ENCODE peak calls at places on chromosomes 11 and 22, in ten cellular contexts. M is esophagus squamous epithelium, H is GM12865, S is psoas muscle, L is adrenal gland, D is GM06990, B is K562, K is fibroblast of lung, G is heart left ventricle, V is A549. N is an unnamed sample.

GRCh38 chr11:66880484-66881211 is 23.8 kb downstream of the LRFN4 start:
- DNase-seq in H (no peak), G (no peak), M (no peak), L (peak), V (no peak), S (no peak), D (no peak), B (no peak), K (no peak), N (no peak)

GRCh38 chr11:93728792-93729128 is 12.5 kb downstream of the TAF1D start:
- DNase-seq in D (no peak), K (no peak), S (no peak), V (no peak), M (no peak), L (no peak), H (peak), B (no peak), G (no peak), N (no peak)

GRCh38 chr11:102436546-102436945 is 16.0 kb downstream of the TMEM123 start:
- DNase-seq in S (no peak), V (no peak), L (no peak), D (no peak), G (no peak), B (no peak), M (no peak), K (peak), H (no peak), N (peak)

GRCh38 chr22:22728382-22728781 is 84.0 kb downstream of the GGTLC2 start:
- DNase-seq in G (no peak), V (no peak), B (no peak), D (no peak), M (no peak), L (no peak), H (no peak), K (no peak), S (no peak), N (no peak)

GRCh38 chr22:37749831-37750595 is 53.2 kb downstream of the TRIOBP start:
- DNase-seq in G (peak), M (no peak), V (no peak), D (no peak), L (peak), B (no peak), S (no peak), K (peak), H (no peak), N (peak)

GRCh38 chr11:73792584-73792983 is 4.9 kb downstream of the MRPL48 start:
- DNase-seq in K (no peak), M (no peak), D (no peak), S (no peak), H (no peak), B (no peak), L (no peak), G (no peak), V (no peak), N (no peak)

GRCh38 chr11:94309757-94310156 is 5.4 kb downstream of the IZUMO1R start:
- DNase-seq in G (no peak), H (no peak), L (no peak), M (no peak), S (no peak), B (no peak), D (no peak), V (no peak), K (no peak), N (no peak)

GRCh38 chr11:110160016-110160415 is 66.8 kb downstream of the ZC3H12C start:
- DNase-seq in V (no peak), M (no peak), G (no peak), L (no peak), H (no peak), S (no peak), B (no peak), K (peak), D (no peak), N (no peak)

GRCh38 chr11:821513-822371 is 3.0 kb downstream of the PNPLA2 start:
- DNase-seq in S (peak), L (peak), B (no peak), H (no peak), K (no peak), G (peak), V (no peak), D (no peak), M (no peak), N (no peak)

GRCh38 chr11:124717421-124717785 is 22.3 kb upstream of the NRGN start:
- DNase-seq in S (no peak), B (no peak), D (no peak), H (peak), K (no peak), V (no peak), M (no peak), G (no peak), L (no peak), N (no peak)

GRCh38 chr22:50525991-50526848 is 822 bp upstream of the SCO2 start:
- DNase-seq in H (peak), S (peak), D (peak), K (peak), B (peak), M (no peak), G (peak), L (peak), V (peak), N (peak)

GRCh38 chr22:39303358-39303757 is 16.1 kb downstream of the RPL3 start:
- DNase-seq in S (no peak), G (peak), V (no peak), H (no peak), B (no peak), K (no peak), M (no peak), L (no peak), D (no peak), N (no peak)

GRCh38 chr11:132072044-132072879 is 701.8 kb downstream of the NTM start:
- DNase-seq in V (no peak), H (no peak), M (no peak), S (no peak), G (no peak), D (no peak), L (no peak), K (peak), B (no peak), N (peak)

GRCh38 chr11:57390535-57390934 is at the start of gene PRG2:
- DNase-seq in H (no peak), S (no peak), V (no peak), M (no peak), B (no peak), G (no peak), L (no peak), K (no peak), D (no peak), N (no peak)

GRCh38 chr11:93128574-93128973 is 69.2 kb downstream of the SLC36A4 start:
- DNase-seq in K (no peak), L (no peak), M (no peak), H (no peak), G (no peak), B (no peak), D (no peak), V (no peak), S (no peak), N (no peak)

GRCh38 chr22:46012182-46012880 is 35.4 kb upstream of the WNT7B start:
- DNase-seq in L (no peak), S (peak), V (no peak), G (peak), D (no peak), H (no peak), B (no peak), K (no peak), M (no peak), N (no peak)

GRCh38 chr11:47538741-47539575 is 14.0 kb downstream of the CELF1 start:
- DNase-seq in M (no peak), K (peak), G (no peak), D (no peak), L (no peak), S (no peak), B (no peak), V (no peak), H (no peak), N (peak)

GRCh38 chr11:76203937-76204336 is 2.4 kb downstream of the WNT11 start:
- DNase-seq in H (no peak), K (no peak), D (no peak), G (no peak), B (no peak), S (no peak), L (no peak), M (no peak), V (no peak), N (no peak)
- TF ChIP-seq CTCF in H (no peak), K (no peak), D (no peak), G (no peak), B (no peak), S (no peak), L (no peak), M (no peak), V (no peak), N (no peak)

GRCh38 chr11:9001736-9002135 is 2.1 kb downstream of the NRIP3 start:
- DNase-seq in M (no peak), D (no peak), G (no peak), L (peak), S (no peak), B (no peak), H (no peak), K (peak), V (no peak), N (peak)
- H3K4me3 ChIP-seq in M (no peak), D (no peak), G (no peak), L (no peak), S (no peak), B (no peak), H (no peak), K (no peak), V (no peak), N (no peak)

GRCh38 chr22:25174888-25175411 is 24.7 kb upstream of the CRYBB3 start:
- DNase-seq in L (no peak), B (no peak), S (no peak), H (no peak), V (no peak), G (no peak), M (no peak), D (no peak), K (no peak), N (no peak)

GRCh38 chr22:25174156-25174887 is 25.3 kb upstream of the CRYBB3 start:
- DNase-seq in M (no peak), D (no peak), K (no peak), H (no peak), B (no peak), L (no peak), V (no peak), G (no peak), S (no peak), N (no peak)

GRCh38 chr22:25170426-25170980 is 29.2 kb upstream of the CRYBB3 start:
- DNase-seq in G (no peak), H (no peak), D (no peak), S (no peak), V (no peak), L (no peak), K (no peak), M (no peak), B (no peak), N (no peak)

GRCh38 chr22:25169278-25170031 is 30.2 kb upstream of the CRYBB3 start:
- DNase-seq in D (no peak), K (no peak), V (no peak), B (no peak), G (no peak), L (peak), H (no peak), S (no peak), M (no peak), N (no peak)

GRCh38 chr22:25172153-25172552 is 27.5 kb upstream of the CRYBB3 start:
- DNase-seq in K (no peak), M (no peak), H (peak), G (no peak), L (peak), S (no peak), V (peak), B (no peak), D (no peak), N (no peak)
- TF ChIP-seq CTCF in K (no peak), M (peak), H (peak), G (peak), L (peak), S (peak), V (peak), B (peak), D (peak), N (no peak)

GRCh38 chr11:105070221-105070789 is 25.2 kb upstream of the CARD16 start:
- DNase-seq in S (no peak), L (no peak), D (no peak), K (no peak), V (no peak), G (no peak), M (no peak), H (no peak), B (no peak), N (no peak)

GRCh38 chr11:105073486-105074200 is 28.5 kb upstream of the CARD16 start:
- DNase-seq in M (no peak), V (no peak), L (no peak), B (no peak), H (no peak), G (no peak), D (no peak), K (no peak), S (no peak), N (no peak)

DNA sequence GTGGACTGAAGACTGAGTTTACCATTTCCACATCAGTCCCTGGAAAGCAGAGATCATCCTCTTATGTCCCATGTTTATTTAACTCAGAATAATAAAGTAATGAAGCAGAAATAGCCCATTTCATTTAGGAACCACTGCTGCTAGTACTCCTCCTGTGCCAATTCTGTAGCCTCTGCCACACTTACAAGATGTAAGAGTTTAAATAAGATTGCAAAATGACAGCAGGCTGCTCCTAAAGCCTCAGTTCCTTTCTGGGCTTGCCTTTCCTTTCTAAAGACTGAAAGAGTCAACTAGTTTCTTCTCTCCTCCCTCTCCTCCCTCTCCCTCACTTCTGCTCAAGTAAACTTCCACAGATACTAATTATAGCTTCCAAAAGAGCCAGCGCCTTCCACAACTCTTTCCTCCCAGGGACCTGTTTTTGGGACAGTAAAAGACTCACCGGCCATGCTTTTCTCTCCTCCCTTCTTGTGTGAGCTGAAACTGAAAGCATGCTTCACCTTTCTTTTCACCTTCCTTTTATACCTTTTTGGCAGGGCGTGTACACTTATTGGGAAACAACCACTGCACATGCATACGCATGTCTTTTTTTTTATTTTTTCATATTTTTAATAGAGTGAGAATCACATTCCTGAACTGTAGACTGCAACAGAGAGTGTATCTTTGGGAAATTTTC is 26.1 kb upstream of the CARD16 start:
- DNase-seq in G (no peak), H (no peak), K (no peak), S (no peak), V (no peak), L (no peak), B (no peak), D (no peak), M (no peak), N (no peak)
- H3K4me3 ChIP-seq in G (no peak), H (no peak), K (no peak), S (no peak), V (no peak), L (no peak), B (no peak), D (no peak), M (peak), N (no peak)

GRCh38 chr22:47842119-47842518 is 1079.7 kb downstream of the TBC1D22A start:
- DNase-seq in K (no peak), M (no peak), B (no peak), D (peak), S (no peak), L (no peak), G (no peak), H (no peak), V (no peak), N (no peak)
- TF ChIP-seq CTCF in K (no peak), M (no peak), B (no peak), D (peak), S (no peak), L (no peak), G (no peak), H (no peak), V (no peak), N (no peak)

DNA sequence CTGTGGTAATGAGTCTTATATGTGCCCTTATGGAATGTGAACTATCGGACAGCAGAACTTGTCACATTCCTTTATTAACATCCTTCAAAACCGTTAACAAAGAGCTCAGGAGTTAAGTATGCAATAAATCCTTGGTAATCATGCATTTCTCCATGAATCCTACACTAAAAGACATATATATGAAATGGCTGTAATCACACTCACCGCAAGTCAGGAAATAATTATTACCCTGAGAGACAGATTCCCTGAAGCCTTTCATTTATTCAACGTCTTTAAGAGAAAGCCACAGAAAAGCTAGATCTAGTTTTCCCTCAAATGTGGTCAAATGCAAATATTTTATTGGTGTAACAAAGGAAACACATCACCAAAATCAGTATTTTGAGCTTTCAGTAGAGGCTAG is 7.3 kb downstream of the CLNS1A start:
- DNase-seq in D (no peak), M (no peak), S (no peak), K (no peak), B (no peak), V (no peak), L (no peak), G (no peak), H (no peak), N (no peak)
- H3K4me3 ChIP-seq in D (no peak), M (no peak), S (no peak), K (no peak), B (no peak), V (no peak), L (no peak), G (no peak), H (no peak), N (no peak)

GRCh38 chr22:19434829-19435580 is 2.7 kb downstream of the MRPL40 start:
- DNase-seq in V (no peak), L (no peak), D (no peak), G (no peak), S (no peak), H (no peak), K (no peak), B (no peak), M (no peak), N (no peak)

GRCh38 chr22:19429950-19430889 is 1.3 kb downstream of the HIRA start:
- DNase-seq in K (peak), L (peak), S (peak), H (peak), V (peak), M (no peak), G (peak), D (peak), B (peak), N (peak)

GRCh38 chr22:19431641-19432091 is at the start of gene HIRA:
- DNase-seq in G (peak), L (peak), K (peak), V (peak), H (peak), M (no peak), B (peak), S (peak), D (peak), N (peak)

GRCh38 chr22:19432092-19432844 is at the start of gene MRPL40:
- DNase-seq in G (peak), K (peak), V (peak), B (peak), S (peak), L (peak), D (peak), M (peak), H (peak), N (peak)

GRCh38 chr22:19430890-19431541 is 517 bp downstream of the HIRA start:
- DNase-seq in M (no peak), K (peak), B (no peak), S (peak), G (peak), H (peak), V (peak), L (peak), D (peak), N (peak)
- TF ChIP-seq CTCF in M (no peak), K (peak), B (peak), S (no peak), G (no peak), H (no peak), V (no peak), L (no peak), D (no peak), N (peak)

GRCh38 chr11:64268028-64268686 is 16.3 kb downstream of the BAD start:
- DNase-seq in L (peak), K (no peak), G (peak), M (no peak), H (no peak), D (no peak), V (no peak), S (no peak), B (no peak), N (no peak)
- H3K4me3 ChIP-seq in L (no peak), K (no peak), G (peak), M (peak), H (peak), D (peak), V (peak), S (peak), B (peak), N (peak)